ENCODE peak calls at places on chromosomes 6 and 20, in nine cellular contexts. V is T follicular helper cell, K is SHP77, D is NCI-H1048, I is left ventricle myocardium inferior, E is mucosa of descending colon, U is midbrain, A is AG04449, T is T-helper 1 cell. J is an unnamed sample.

GRCh38 chr6:135651964-135652755 is 154.6 kb upstream of the AHI1 start:
- DNase-seq in V (no peak), K (no peak), D (no peak), I (no peak), E (no peak), U (no peak), A (no peak), T (no peak), J (no peak)

GRCh38 chr6:148969679-148970078 is 222.8 kb downstream of the UST start:
- DNase-seq in V (no peak), K (no peak), D (no peak), I (peak), E (peak), U (no peak), A (no peak), T (no peak), J (no peak)

GRCh38 chr6:167422934-167423333 is 98.0 kb downstream of the TTLL2 start:
- DNase-seq in V (no peak), K (no peak), D (no peak), I (no peak), E (no peak), U (no peak), A (no peak), T (no peak), J (no peak)

GRCh38 chr20:22921595-22922421 is 113.3 kb upstream of the SSTR4 start:
- DNase-seq in V (no peak), K (no peak), D (no peak), I (no peak), E (no peak), U (no peak), A (peak), T (no peak), J (no peak)

GRCh38 chr6:167744681-167745659 is 81.7 kb upstream of the AFDN start:
- DNase-seq in V (no peak), K (no peak), D (no peak), I (no peak), E (no peak), U (no peak), A (no peak), T (no peak), J (no peak)

GRCh38 chr6:72559067-72559466 is 62.8 kb upstream of the KCNQ5 start:
- DNase-seq in V (no peak), K (no peak), D (no peak), I (no peak), E (no peak), U (no peak), A (no peak), T (no peak), J (no peak)

GRCh38 chr6:98924647-98925046 is 23.1 kb downstream of the FBXL4 start:
- DNase-seq in V (no peak), K (peak), D (no peak), I (peak), E (peak), U (no peak), A (no peak), T (no peak), J (no peak)

GRCh38 chr20:25007491-25008305 is 15.1 kb upstream of the APMAP start:
- DNase-seq in V (no peak), K (no peak), D (no peak), I (no peak), E (no peak), U (no peak), A (no peak), T (no peak), J (peak)

GRCh38 chr6:79718509-79719247 is 87.5 kb downstream of the SH3BGRL2 start:
- DNase-seq in V (no peak), K (no peak), D (no peak), I (no peak), E (no peak), U (no peak), A (no peak), T (no peak), J (no peak)

GRCh38 chr6:38715016-38715809 is at the start of gene DNAH8:
- DNase-seq in V (no peak), K (no peak), D (no peak), I (no peak), E (no peak), U (no peak), A (no peak), T (no peak), J (no peak)

GRCh38 chr6:162726997-162727346 is 594 bp downstream of the PRKN start:
- DNase-seq in V (no peak), K (no peak), D (no peak), I (no peak), E (peak), U (no peak), A (no peak), T (no peak), J (no peak)

GRCh38 chr6:154352898-154353585 is 3.6 kb downstream of the IPCEF1 start:
- DNase-seq in V (no peak), K (no peak), D (no peak), I (no peak), E (no peak), U (no peak), A (no peak), T (no peak), J (no peak)

GRCh38 chr6:29953001-29953436 is 10.7 kb downstream of the HLA-A start:
- DNase-seq in V (no peak), K (no peak), D (no peak), I (no peak), E (no peak), U (no peak), A (peak), T (no peak), J (no peak)

GRCh38 chr20:2149507-2149906 is 47.9 kb downstream of the STK35 start:
- DNase-seq in V (no peak), K (no peak), D (no peak), I (no peak), E (no peak), U (no peak), A (no peak), T (no peak), J (no peak)

GRCh38 chr6:108876929-108877775 is 28.9 kb downstream of the ARMC2 start:
- DNase-seq in V (no peak), K (no peak), D (no peak), I (peak), E (peak), U (no peak), A (peak), T (no peak), J (no peak)

GRCh38 chr20:237479-237878 is 10.4 kb downstream of the DEFB129 start:
- DNase-seq in V (no peak), K (no peak), D (no peak), I (no peak), E (peak), U (peak), A (no peak), T (no peak), J (peak)

GRCh38 chr6:88843040-88843439 is 120.4 kb downstream of the RNGTT start:
- DNase-seq in V (no peak), K (no peak), D (no peak), I (no peak), E (no peak), U (no peak), A (peak), T (no peak), J (no peak)

GRCh38 chr20:38214256-38214870 is 46.2 kb downstream of the KIAA1755 start:
- DNase-seq in V (no peak), K (no peak), D (no peak), I (no peak), E (no peak), U (no peak), A (no peak), T (no peak), J (no peak)

GRCh38 chr6:24359640-24360454 is 2.0 kb upstream of the DCDC2 start:
- DNase-seq in V (peak), K (peak), D (peak), I (peak), E (peak), U (peak), A (no peak), T (peak), J (peak)

GRCh38 chr20:24045621-24046020 is 57.0 kb upstream of the GGTLC1 start:
- DNase-seq in V (no peak), K (no peak), D (no peak), I (no peak), E (no peak), U (no peak), A (no peak), T (no peak), J (no peak)

GRCh38 chr6:13485303-13485702 is 2.1 kb downstream of the GFOD1 start:
- DNase-seq in V (no peak), K (peak), D (no peak), I (no peak), E (no peak), U (no peak), A (no peak), T (no peak), J (no peak)

GRCh38 chr6:90222724-90223198 is 73.9 kb downstream of the BACH2 start:
- DNase-seq in V (no peak), K (no peak), D (no peak), I (no peak), E (no peak), U (no peak), A (no peak), T (no peak), J (no peak)

GRCh38 chr6:63066053-63066704 is 145.1 kb upstream of the FKBP1C start:
- DNase-seq in V (no peak), K (peak), D (no peak), I (no peak), E (peak), U (no peak), A (no peak), T (no peak), J (no peak)